ENCODE peak calls at places on chromosomes 16 and 17, in ten cellular contexts. I, A, U, N, S, G, Q, Z, B and J are unnamed samples.
A peak's percentile ranks its signal among the peaks of the same experiment; 100 is the strongest.

GRCh38 chr16:1003551-1004347 is 22.2 kb downstream of the SOX8 start:
- DNase-seq in A (no peak), Q (no peak), G (peak; percentile 34), I (no peak), B (no peak), Z (no peak), U (no peak), N (no peak), S (no peak), J (no peak)

GRCh38 chr17:81511800-81512559 is 619 bp downstream of the ACTG1 start:
- DNase-seq in I (no peak), A (peak; percentile 31), N (peak; percentile 83), B (no peak), Z (no peak), Q (peak; percentile 82), G (no peak), U (no peak), S (no peak), J (peak; percentile 58)

GRCh38 chr16:61813339-61813738 is 222.9 kb downstream of the CDH8 start:
- DNase-seq in S (no peak), Z (no peak), B (no peak), A (no peak), G (no peak), U (no peak), Q (no peak), I (no peak), N (no peak), J (no peak)

GRCh38 chr16:66944054-66944441 is 8.7 kb downstream of the CES2 start:
- DNase-seq in S (no peak), N (no peak), U (no peak), I (no peak), G (no peak), Q (no peak), A (no peak), Z (no peak), B (no peak), J (no peak)

GRCh38 chr16:48531011-48531962 is 78.7 kb downstream of the N4BP1 start:
- DNase-seq in I (peak; percentile 23), A (no peak), N (peak; percentile 81), Z (no peak), G (no peak), B (no peak), Q (no peak), S (no peak), U (peak; percentile 51), J (no peak)

GRCh38 chr16:268141-269053 is 7.3 kb downstream of the RGS11 start:
- DNase-seq in S (no peak), N (no peak), I (peak; percentile 63), G (no peak), A (no peak), Q (no peak), Z (no peak), B (no peak), U (no peak), J (peak; percentile 90)

GRCh38 chr17:42819939-42820535 is 4.0 kb downstream of the BECN1 start:
- DNase-seq in S (peak; percentile 73), A (peak; percentile 32), B (peak; percentile 71), U (peak; percentile 40), Q (peak; percentile 83), G (peak; percentile 46), N (no peak), I (peak; percentile 74), Z (peak; percentile 88), J (no peak)

GRCh38 chr17:718075-718474 is 3.4 kb upstream of the VPS53 start:
- DNase-seq in A (no peak), I (no peak), B (no peak), Z (no peak), U (no peak), Q (no peak), G (no peak), N (no peak), S (no peak), J (no peak)

GRCh38 chr17:46968896-46969295 is 10.2 kb downstream of the RPRML start:
- DNase-seq in G (no peak), B (no peak), Z (no peak), Q (peak; percentile 55), A (no peak), N (peak; percentile 32), U (no peak), I (no peak), S (no peak), J (no peak)

GRCh38 chr16:28932339-28933141 is 769 bp downstream of the CD19 start:
- DNase-seq in I (no peak), G (no peak), N (no peak), Q (no peak), Z (no peak), U (no peak), S (no peak), B (no peak), A (no peak), J (no peak)

GRCh38 chr17:45119964-45120363 is 12.4 kb downstream of the PLCD3 start:
- DNase-seq in N (no peak), Z (no peak), A (no peak), S (no peak), U (no peak), I (no peak), B (no peak), Q (no peak), G (no peak), J (no peak)

GRCh38 chr17:6536053-6536452 is 20.3 kb downstream of the PITPNM3 start:
- DNase-seq in Z (no peak), G (no peak), U (no peak), S (no peak), Q (peak; percentile 41), N (peak; percentile 56), B (peak; percentile 16), A (no peak), I (peak; percentile 45), J (no peak)

GRCh38 chr17:56881685-56882295 is 32.1 kb downstream of the TRIM25 start:
- DNase-seq in Q (no peak), I (no peak), S (no peak), U (no peak), B (no peak), N (no peak), A (no peak), G (no peak), Z (no peak), J (no peak)

GRCh38 chr17:45170280-45170975 is 8.8 kb downstream of the HEXIM2 start:
- DNase-seq in Q (no peak), S (no peak), I (no peak), A (no peak), B (no peak), Z (no peak), U (no peak), G (no peak), N (no peak), J (no peak)

GRCh38 chr17:37844158-37844976 is 79.8 kb upstream of the TBC1D3K start:
- DNase-seq in Q (peak; percentile 82), A (peak; percentile 19), B (peak; percentile 58), U (peak; percentile 57), N (no peak), S (peak; percentile 80), Z (peak; percentile 85), I (peak; percentile 83), G (peak; percentile 55), J (peak; percentile 80)

GRCh38 chr17:60832206-60832605 is 154.6 kb downstream of the BCAS3 start:
- DNase-seq in S (no peak), G (peak; percentile 46), Q (no peak), N (no peak), B (no peak), A (no peak), Z (peak; percentile 28), I (no peak), U (no peak), J (no peak)

GRCh38 chr16:48123104-48123788 is 32.5 kb downstream of the ABCC12 start:
- DNase-seq in S (no peak), Q (no peak), G (peak; percentile 99), A (peak; percentile 99), Z (no peak), U (no peak), N (no peak), I (no peak), B (no peak), J (no peak)

GRCh38 chr16:10600792-10601443 is 20.5 kb upstream of the EMP2 start:
- DNase-seq in Q (no peak), S (peak; percentile 68), I (peak; percentile 67), A (peak; percentile 79), N (no peak), G (peak; percentile 59), B (no peak), U (no peak), Z (no peak), J (no peak)

DNA sequence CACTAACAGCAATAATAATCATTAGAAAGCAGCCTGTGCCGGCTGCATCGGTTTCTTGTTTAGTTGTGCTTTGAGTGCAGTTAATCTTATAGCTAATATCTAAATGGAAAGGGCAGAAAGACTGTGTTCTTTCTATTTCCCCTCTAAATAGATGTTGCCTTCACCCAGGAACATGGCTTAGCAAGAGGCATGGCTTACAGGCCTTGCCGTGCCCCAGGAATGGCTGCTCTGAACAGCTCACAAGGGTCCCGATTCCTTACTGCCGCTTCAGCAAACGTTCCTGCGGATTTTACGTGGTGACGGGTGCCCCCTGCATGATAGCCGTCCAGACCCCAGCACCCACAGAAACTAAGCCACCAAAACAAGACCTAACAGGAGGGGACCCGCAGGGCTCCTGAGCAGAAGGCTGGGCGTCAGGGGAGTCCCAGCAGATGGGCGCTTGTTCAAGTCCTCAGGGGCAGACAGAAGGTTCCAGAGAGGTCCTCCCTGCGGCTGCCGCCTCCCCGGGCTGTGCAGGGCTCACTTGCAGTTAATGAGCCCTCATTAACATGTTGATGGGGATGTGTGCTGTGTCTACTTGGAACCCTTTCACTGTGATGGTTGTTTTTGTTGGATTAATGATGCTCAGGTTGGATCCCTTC is 52.5 kb upstream of the ENPP7 start:
- DNase-seq in I (no peak), U (no peak), G (no peak), A (no peak), Z (no peak), S (no peak), B (no peak), Q (no peak), N (no peak), J (no peak)
- H3K4me3 ChIP-seq in I (no peak overlapping the region), U (no peak overlapping the region), G (no peak overlapping the region), A (no peak overlapping the region), Z (no peak overlapping the region), S (no peak overlapping the region), B (no peak overlapping the region), Q (no peak overlapping the region), N (no peak overlapping the region), J (no peak overlapping the region)

GRCh38 chr16:50631249-50631984 is 49.7 kb downstream of the SNX20 start:
- DNase-seq in U (no peak), A (no peak), Q (no peak), Z (no peak), I (no peak), B (no peak), S (no peak), G (no peak), N (no peak), J (no peak)
- H3K36me3 ChIP-seq in U (no peaks in the 10 kb centered on the region), A (no peaks in the 10 kb centered on the region), Q (no peaks in the 10 kb centered on the region), Z (no peaks in the 10 kb centered on the region), I (peaks cover 6% of the 10 kb centered on the region), B (peaks cover 27% of the 10 kb centered on the region), S (peaks cover 17% of the 10 kb centered on the region), G (no peaks in the 10 kb centered on the region), N (peaks cover 28% of the 10 kb centered on the region), J (no peaks in the 10 kb centered on the region)

GRCh38 chr16:21283521-21284289 is 5.6 kb upstream of the CRYM start:
- DNase-seq in Z (peak; percentile 90), Q (peak; percentile 87), B (peak; percentile 30), S (peak; percentile 60), N (peak; percentile 75), U (peak; percentile 64), G (peak; percentile 48), A (peak; percentile 43), I (peak; percentile 76), J (no peak)
- H3K4me3 ChIP-seq in Z (peak overlapping the region; percentile 79), Q (peak overlapping the region; percentile 8), B (peak overlapping the region; percentile 38), S (peak overlapping the region; percentile 44), N (peak overlapping the region; percentile 50), U (peak overlapping the region; percentile 39), G (peak overlapping the region; percentile 1), A (peak overlapping the region; percentile 39), I (peak overlapping the region; percentile 24), J (peak overlapping the region; percentile 3)

GRCh38 chr17:77999413-78000173 is 41.1 kb downstream of the TNRC6C start:
- DNase-seq in G (peak; percentile 60), S (no peak), B (no peak), U (no peak), Z (no peak), A (peak; percentile 16), I (no peak), Q (no peak), N (no peak), J (no peak)
- H3K36me3 ChIP-seq in G (no peaks in the 10 kb centered on the region), S (no peaks in the 10 kb centered on the region), B (no peaks in the 10 kb centered on the region), U (peaks cover 7% of the 10 kb centered on the region), Z (peaks cover 2% of the 10 kb centered on the region), A (no peaks in the 10 kb centered on the region), I (peaks cover 2% of the 10 kb centered on the region), Q (no peaks in the 10 kb centered on the region), N (no peaks in the 10 kb centered on the region), J (no peaks in the 10 kb centered on the region)